ENCODE peak calls at places on chromosomes 7 and 10, in four cellular contexts. X is K562, H is uterus, G is cardiac muscle cell. I is an unnamed sample.

GRCh38 chr7:55438765-55439525 is 73.8 kb downstream of the LANCL2 start:
- DNase-seq in X (no peak), H (no peak), G (no peak), I (no peak)

GRCh38 chr7:104126411-104126841 is 81.4 kb downstream of the ORC5 start:
- DNase-seq in X (no peak), H (no peak), G (no peak), I (no peak)

GRCh38 chr7:53500076-53500475 is 464.6 kb downstream of the POM121L12 start:
- DNase-seq in X (no peak), H (no peak), G (no peak), I (no peak)

GRCh38 chr7:674454-675410 is 51.8 kb upstream of the DNAAF5 start:
- DNase-seq in X (no peak), H (no peak), G (no peak), I (no peak)

GRCh38 chr10:66365686-66366085 is 560.1 kb upstream of the LRRTM3 start:
- DNase-seq in X (no peak), H (no peak), G (no peak), I (no peak)

GRCh38 chr7:141333459-141333858 is 217.8 kb upstream of the AGK start:
- DNase-seq in X (peak; percentile 38), H (no peak), G (peak; percentile 76), I (no peak)

GRCh38 chr7:55308186-55308929 is 56.8 kb upstream of the LANCL2 start:
- DNase-seq in X (no peak), H (no peak), G (peak; percentile 17), I (no peak)

GRCh38 chr10:76172020-76172419 is 740.6 kb downstream of the LRMDA start:
- DNase-seq in X (no peak), H (no peak), G (no peak), I (no peak)

GRCh38 chr7:5598261-5598761 is 174.7 kb upstream of the TNRC18 start:
- DNase-seq in X (no peak), H (no peak), G (no peak), I (no peak)
- H3K27ac ChIP-seq in X (peak overlapping the region; percentile 65), H (peak overlapping the region; percentile 30), G (peak overlapping the region; percentile 10), I (peak overlapping the region; percentile 47)

DNA sequence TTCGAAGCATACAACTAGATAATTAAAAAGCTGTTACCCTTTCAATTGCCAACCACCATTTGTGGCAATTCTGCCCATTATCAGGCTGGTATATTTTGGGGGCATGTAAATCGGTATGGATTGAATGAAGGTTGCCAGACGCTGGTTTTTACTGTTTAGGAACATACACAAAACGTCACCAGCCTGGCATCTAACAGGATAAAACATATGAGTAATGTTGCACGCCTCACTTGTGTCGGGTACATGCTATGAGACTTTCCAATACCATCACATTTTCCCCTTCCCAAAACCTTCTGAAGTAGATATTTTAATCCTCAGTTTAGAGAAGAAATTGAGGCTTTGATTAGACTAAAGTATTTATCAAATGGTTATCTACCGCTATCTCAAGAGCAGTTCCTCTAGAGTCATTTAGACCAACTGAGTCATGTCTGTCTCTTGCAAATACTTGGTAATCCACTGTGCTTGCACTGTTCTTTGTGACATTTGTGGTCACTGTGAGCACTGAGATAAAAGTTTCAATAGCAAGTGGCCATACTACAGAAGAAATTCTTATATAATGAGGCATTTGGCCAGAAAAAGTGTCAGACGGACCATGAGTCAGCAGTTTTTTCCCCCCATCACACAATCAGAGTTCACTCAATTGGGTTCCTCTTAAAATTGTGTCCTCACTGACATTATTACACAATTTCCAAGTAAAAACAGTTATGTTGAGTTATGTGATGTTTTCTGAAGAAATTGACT is 498.7 kb downstream of the NXPH1 start:
- DNase-seq in X (no peak), H (no peak), G (no peak), I (no peak)
- H3K9me3 ChIP-seq in X (no peaks in the 10 kb centered on the region), H (peaks cover 3% of the 10 kb centered on the region), G (no peaks in the 10 kb centered on the region), I (peaks cover 2% of the 10 kb centered on the region)

GRCh38 chr10:124266468-124267230 is 152.1 kb downstream of the OAT start:
- DNase-seq in X (no peak), H (no peak), G (no peak), I (no peak)

GRCh38 chr10:124265776-124266467 is 152.8 kb downstream of the OAT start:
- DNase-seq in X (no peak), H (no peak), G (no peak), I (no peak)

GRCh38 chr10:124267911-124268549 is 150.7 kb downstream of the OAT start:
- DNase-seq in X (no peak), H (no peak), G (no peak), I (no peak)

GRCh38 chr10:124268976-124269375 is 149.7 kb downstream of the OAT start:
- DNase-seq in X (no peak), H (no peak), G (no peak), I (no peak)

GRCh38 chr10:124267231-124267885 is 151.4 kb downstream of the OAT start:
- DNase-seq in X (no peak), H (no peak), G (no peak), I (no peak)
- TF ChIP-seq CTCF in X (no peak), H (no peak), G (no peak), I (no peak)

DNA sequence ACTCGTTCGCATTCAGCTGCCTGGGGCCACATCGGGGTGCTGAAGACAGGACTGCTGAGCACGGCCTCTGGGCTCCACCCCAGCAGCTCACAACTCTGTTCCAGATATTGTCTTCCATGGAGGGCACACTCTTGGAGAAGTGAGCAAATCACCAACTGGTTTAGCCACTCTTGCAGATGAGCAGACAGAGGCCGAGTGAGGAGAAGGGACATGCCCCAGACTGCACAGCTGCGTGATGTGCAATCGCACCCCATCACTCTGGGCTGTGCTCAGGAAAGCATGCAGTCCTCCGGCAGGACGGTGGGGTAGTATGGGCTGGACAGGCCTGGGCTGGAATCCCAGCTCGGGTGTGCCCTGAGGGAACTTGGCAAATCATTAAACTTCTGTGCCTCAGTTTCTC is 111.6 kb downstream of the FAM53B start:
- DNase-seq in X (no peak), H (no peak), G (no peak), I (no peak)
- H3K27ac ChIP-seq in X (no peak overlapping the region), H (peak overlapping the region; percentile 31), G (no peak overlapping the region), I (no peak overlapping the region)

GRCh38 chr7:158260567-158261361 is 326.9 kb downstream of the PTPRN2 start:
- DNase-seq in X (no peak), H (no peak), G (no peak), I (no peak)

GRCh38 chr7:158263110-158263963 is 324.3 kb downstream of the PTPRN2 start:
- DNase-seq in X (no peak), H (no peak), G (no peak), I (no peak)

GRCh38 chr7:158261362-158262235 is 326.0 kb downstream of the PTPRN2 start:
- DNase-seq in X (no peak), H (no peak), G (no peak), I (no peak)

GRCh38 chr7:158263964-158264748 is 323.5 kb downstream of the PTPRN2 start:
- DNase-seq in X (no peak), H (no peak), G (no peak), I (no peak)

DNA sequence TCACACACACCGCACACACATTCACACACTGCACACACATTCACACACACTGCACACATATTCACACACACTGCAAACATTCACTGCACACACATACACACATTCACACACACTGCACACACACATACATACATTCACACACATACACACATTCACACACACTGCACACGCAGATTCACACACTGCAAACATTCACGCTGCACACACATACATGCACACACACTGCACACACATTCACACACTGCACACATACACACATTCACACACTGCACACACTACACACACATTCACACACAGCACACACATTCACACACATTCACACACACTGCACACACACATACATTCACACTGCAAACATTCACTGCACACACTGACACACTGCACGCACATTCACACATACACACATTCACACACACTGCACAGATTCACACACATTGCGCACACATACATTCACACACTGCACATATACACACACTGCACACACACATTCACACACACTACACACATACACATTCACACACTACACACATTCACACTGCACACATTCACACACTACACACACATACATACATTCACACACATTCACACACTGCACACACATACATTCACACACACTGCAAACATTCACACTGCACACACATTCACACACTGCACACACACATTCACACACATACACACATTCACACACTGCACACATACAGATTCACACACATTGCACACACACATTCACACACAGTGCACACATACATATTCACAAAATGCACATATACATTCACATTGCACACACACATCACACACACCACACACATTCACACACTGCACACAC is 325.1 kb downstream of the PTPRN2 start:
- DNase-seq in X (no peak), H (no peak), G (no peak), I (no peak)
- H3K9me3 ChIP-seq in X (peaks cover 9% of the 10 kb centered on the region), H (no peaks in the 10 kb centered on the region), G (no peaks in the 10 kb centered on the region), I (peaks cover 95% of the 10 kb centered on the region)